ENCODE peak calls at places on chromosome 4, in ten cellular contexts. F is nucleus accumbens; G is astrocyte of the hippocampus; H is activated T-cell treated with anti-CD3 and anti-CD28 coated beads, Interleukin-2, amount 50 U/mL, for 72 hours; R is HTR-8/SVneo; Q is central memory CD4-positive, alpha-beta T cell; I is KBM-7; Y is fibroblast of pulmonary artery; A is NCI-H1694; T is MV-4-11. C is an unnamed sample.

GRCh38 chr4:36053931-36054330 is 190.4 kb downstream of the ARAP2 start:
- DNase-seq in F (no peak), G (peak), H (no peak), R (peak), Q (no peak), I (no peak), Y (peak), A (no peak), T (no peak), C (no peak)

GRCh38 chr4:15963568-15963967 is 593 bp upstream of the FGFBP2 start:
- DNase-seq in F (no peak), G (no peak), H (peak), R (no peak), Q (no peak), I (no peak), Y (no peak), A (no peak), T (peak), C (peak)

GRCh38 chr4:175271010-175271630 is 353.0 kb downstream of the ADAM29 start:
- DNase-seq in F (no peak), G (no peak), H (no peak), R (no peak), Q (no peak), I (no peak), Y (no peak), A (no peak), T (no peak), C (no peak)

GRCh38 chr4:26124753-26125236 is 196.0 kb upstream of the RBPJ start:
- DNase-seq in F (no peak), G (no peak), H (no peak), R (no peak), Q (no peak), I (no peak), Y (no peak), A (no peak), T (no peak), C (no peak)

GRCh38 chr4:84530871-84531270 is 31.8 kb upstream of the NKX6-1 start:
- DNase-seq in F (no peak), G (peak), H (no peak), R (no peak), Q (no peak), I (no peak), Y (peak), A (no peak), T (no peak), C (no peak)

GRCh38 chr4:16443504-16444088 is 217.3 kb upstream of the TAPT1 start:
- DNase-seq in F (no peak), G (peak), H (no peak), R (no peak), Q (no peak), I (peak), Y (peak), A (no peak), T (peak), C (no peak)

GRCh38 chr4:89539797-89540711 is 232.5 kb upstream of the GPRIN3 start:
- DNase-seq in F (no peak), G (peak), H (no peak), R (no peak), Q (no peak), I (no peak), Y (peak), A (no peak), T (peak), C (no peak)

GRCh38 chr4:83833920-83834319 is 298.0 kb downstream of the GPAT3 start:
- DNase-seq in F (no peak), G (no peak), H (no peak), R (no peak), Q (no peak), I (no peak), Y (no peak), A (no peak), T (no peak), C (no peak)

GRCh38 chr4:123813901-123814300 is 417.3 kb downstream of the SPRY1 start:
- DNase-seq in F (no peak), G (no peak), H (no peak), R (no peak), Q (no peak), I (no peak), Y (no peak), A (no peak), T (no peak), C (no peak)

C was measured in activated CD4-positive, alpha-beta memory T cell treated with anti-CD3 and anti-CD28 coated beads for 36 hours.